ENCODE peak calls at places on chromosomes 11 and 22, in eight cellular contexts. One of them, this sample, is unnamed.
A peak's percentile ranks its signal among the peaks of the same experiment; 100 is the strongest.

GRCh38 chr22:25747245-25747944 is 5.4 kb downstream of the MYO18B start:
- DNase-seq in stomach: peak; percentile 74
- DNase-seq in K562: peak; percentile 76
- DNase-seq in HL-60: no peak
- DNase-seq in GM12891: no peak
- DNase-seq in upper lobe of left lung: no peak
- DNase-seq in prostate gland: no peak
- DNase-seq in transverse colon: peak; percentile 56
- DNase-seq in this sample: no peak

GRCh38 chr11:6570691-6571427 is 32.6 kb downstream of the RRP8 start:
- DNase-seq in stomach: no peak
- DNase-seq in K562: no peak
- DNase-seq in HL-60: no peak
- DNase-seq in GM12891: no peak
- DNase-seq in upper lobe of left lung: no peak
- DNase-seq in prostate gland: no peak
- DNase-seq in transverse colon: no peak
- DNase-seq in this sample: no peak

GRCh38 chr11:117837791-117838190 is 13.2 kb upstream of the FXYD2 start:
- DNase-seq in stomach: no peak
- DNase-seq in K562: no peak
- DNase-seq in HL-60: no peak
- DNase-seq in GM12891: no peak
- DNase-seq in upper lobe of left lung: peak; percentile 15
- DNase-seq in prostate gland: no peak
- DNase-seq in transverse colon: peak; percentile 5
- DNase-seq in this sample: no peak

GRCh38 chr11:67057410-67057757 is 737 bp downstream of the RHOD start:
- DNase-seq in stomach: no peak
- DNase-seq in K562: no peak
- DNase-seq in HL-60: no peak
- DNase-seq in GM12891: no peak
- DNase-seq in upper lobe of left lung: no peak
- DNase-seq in prostate gland: peak; percentile 21
- DNase-seq in transverse colon: no peak
- DNase-seq in this sample: no peak

GRCh38 chr22:39646614-39647210 is 76.2 kb downstream of the CACNA1I start:
- DNase-seq in stomach: no peak
- DNase-seq in K562: no peak
- DNase-seq in HL-60: no peak
- DNase-seq in GM12891: no peak
- DNase-seq in upper lobe of left lung: no peak
- DNase-seq in prostate gland: no peak
- DNase-seq in transverse colon: no peak
- DNase-seq in this sample: no peak

GRCh38 chr11:102983491-102983890 is 28.0 kb upstream of the MMP13 start:
- DNase-seq in stomach: no peak
- DNase-seq in K562: no peak
- DNase-seq in HL-60: no peak
- DNase-seq in GM12891: no peak
- DNase-seq in upper lobe of left lung: no peak
- DNase-seq in prostate gland: no peak
- DNase-seq in transverse colon: no peak
- DNase-seq in this sample: no peak

GRCh38 chr11:95968585-95968984 is 44.7 kb upstream of the MTMR2 start:
- DNase-seq in stomach: no peak
- DNase-seq in K562: no peak
- DNase-seq in HL-60: no peak
- DNase-seq in GM12891: no peak
- DNase-seq in upper lobe of left lung: no peak
- DNase-seq in prostate gland: no peak
- DNase-seq in transverse colon: no peak
- DNase-seq in this sample: no peak

GRCh38 chr22:27715078-27715477 is 86.5 kb downstream of the MN1 start:
- DNase-seq in stomach: no peak
- DNase-seq in K562: no peak
- DNase-seq in HL-60: no peak
- DNase-seq in GM12891: no peak
- DNase-seq in upper lobe of left lung: peak; percentile 36
- DNase-seq in prostate gland: no peak
- DNase-seq in transverse colon: no peak
- DNase-seq in this sample: no peak

GRCh38 chr11:112526699-112527410 is 266.2 kb upstream of the PLET1 start:
- DNase-seq in stomach: no peak
- DNase-seq in K562: no peak
- DNase-seq in HL-60: no peak
- DNase-seq in GM12891: no peak
- DNase-seq in upper lobe of left lung: no peak
- DNase-seq in prostate gland: no peak
- DNase-seq in transverse colon: no peak
- DNase-seq in this sample: no peak

GRCh38 chr11:118834428-118835028 is 43.6 kb upstream of the DDX6 start:
- DNase-seq in stomach: no peak
- DNase-seq in K562: no peak
- DNase-seq in HL-60: no peak
- DNase-seq in GM12891: no peak
- DNase-seq in upper lobe of left lung: peak; percentile 46
- DNase-seq in prostate gland: no peak
- DNase-seq in transverse colon: no peak
- DNase-seq in this sample: no peak

GRCh38 chr11:19560156-19560555 is 152.5 kb upstream of the NAV2 start:
- DNase-seq in stomach: no peak
- DNase-seq in K562: no peak
- DNase-seq in HL-60: no peak
- DNase-seq in GM12891: no peak
- DNase-seq in upper lobe of left lung: no peak
- DNase-seq in prostate gland: no peak
- DNase-seq in transverse colon: no peak
- DNase-seq in this sample: no peak

GRCh38 chr11:55956521-55956920 is 13.2 kb downstream of the OR10AG1 start:
- DNase-seq in stomach: no peak
- DNase-seq in K562: no peak
- DNase-seq in HL-60: no peak
- DNase-seq in GM12891: no peak
- DNase-seq in upper lobe of left lung: no peak
- DNase-seq in prostate gland: no peak
- DNase-seq in transverse colon: no peak
- DNase-seq in this sample: no peak

GRCh38 chr11:115384236-115384635 is 120.0 kb downstream of the CADM1 start:
- DNase-seq in stomach: no peak
- DNase-seq in K562: no peak
- DNase-seq in HL-60: no peak
- DNase-seq in GM12891: no peak
- DNase-seq in upper lobe of left lung: no peak
- DNase-seq in prostate gland: no peak
- DNase-seq in transverse colon: no peak
- DNase-seq in this sample: no peak

GRCh38 chr22:43343262-43343988 is at the start of gene SCUBE1:
- DNase-seq in stomach: peak; percentile 63
- DNase-seq in K562: peak; percentile 92
- DNase-seq in HL-60: peak; percentile 69
- DNase-seq in GM12891: peak; percentile 81
- DNase-seq in upper lobe of left lung: peak; percentile 55
- DNase-seq in prostate gland: peak; percentile 51
- DNase-seq in transverse colon: peak; percentile 52
- DNase-seq in this sample: no peak

GRCh38 chr11:10844364-10844763 is 13.5 kb downstream of the ZBED5 start:
- DNase-seq in stomach: no peak
- DNase-seq in K562: no peak
- DNase-seq in HL-60: no peak
- DNase-seq in GM12891: no peak
- DNase-seq in upper lobe of left lung: no peak
- DNase-seq in prostate gland: no peak
- DNase-seq in transverse colon: no peak
- DNase-seq in this sample: no peak

GRCh38 chr11:10847960-10848860 is 9.6 kb downstream of the ZBED5 start:
- DNase-seq in stomach: no peak
- DNase-seq in K562: no peak
- DNase-seq in HL-60: no peak
- DNase-seq in GM12891: no peak
- DNase-seq in upper lobe of left lung: no peak
- DNase-seq in prostate gland: no peak
- DNase-seq in transverse colon: no peak
- DNase-seq in this sample: no peak

GRCh38 chr11:10844816-10845215 is 13.0 kb downstream of the ZBED5 start:
- DNase-seq in stomach: no peak
- DNase-seq in K562: no peak
- DNase-seq in HL-60: no peak
- DNase-seq in GM12891: no peak
- DNase-seq in upper lobe of left lung: no peak
- DNase-seq in prostate gland: no peak
- DNase-seq in transverse colon: no peak
- DNase-seq in this sample: no peak

GRCh38 chr11:10846664-10847063 is 11.2 kb downstream of the ZBED5 start:
- DNase-seq in stomach: no peak
- DNase-seq in K562: no peak
- DNase-seq in HL-60: no peak
- DNase-seq in GM12891: no peak
- DNase-seq in upper lobe of left lung: no peak
- DNase-seq in prostate gland: no peak
- DNase-seq in transverse colon: no peak
- DNase-seq in this sample: no peak

GRCh38 chr11:10845589-10845988 is 12.3 kb downstream of the ZBED5 start:
- DNase-seq in stomach: no peak
- DNase-seq in K562: no peak
- DNase-seq in HL-60: no peak
- DNase-seq in GM12891: no peak
- DNase-seq in upper lobe of left lung: no peak
- DNase-seq in prostate gland: no peak
- DNase-seq in transverse colon: no peak
- DNase-seq in this sample: no peak
- TF ChIP-seq POLR2AphosphoS5 in stomach: no peak
- TF ChIP-seq POLR2AphosphoS5 in K562: no peak
- TF ChIP-seq POLR2AphosphoS5 in HL-60: no peak
- TF ChIP-seq POLR2AphosphoS5 in GM12891: no peak
- TF ChIP-seq POLR2AphosphoS5 in upper lobe of left lung: no peak
- TF ChIP-seq POLR2AphosphoS5 in prostate gland: no peak
- TF ChIP-seq POLR2AphosphoS5 in transverse colon: no peak
- TF ChIP-seq POLR2AphosphoS5 in this sample: no peak

DNA sequence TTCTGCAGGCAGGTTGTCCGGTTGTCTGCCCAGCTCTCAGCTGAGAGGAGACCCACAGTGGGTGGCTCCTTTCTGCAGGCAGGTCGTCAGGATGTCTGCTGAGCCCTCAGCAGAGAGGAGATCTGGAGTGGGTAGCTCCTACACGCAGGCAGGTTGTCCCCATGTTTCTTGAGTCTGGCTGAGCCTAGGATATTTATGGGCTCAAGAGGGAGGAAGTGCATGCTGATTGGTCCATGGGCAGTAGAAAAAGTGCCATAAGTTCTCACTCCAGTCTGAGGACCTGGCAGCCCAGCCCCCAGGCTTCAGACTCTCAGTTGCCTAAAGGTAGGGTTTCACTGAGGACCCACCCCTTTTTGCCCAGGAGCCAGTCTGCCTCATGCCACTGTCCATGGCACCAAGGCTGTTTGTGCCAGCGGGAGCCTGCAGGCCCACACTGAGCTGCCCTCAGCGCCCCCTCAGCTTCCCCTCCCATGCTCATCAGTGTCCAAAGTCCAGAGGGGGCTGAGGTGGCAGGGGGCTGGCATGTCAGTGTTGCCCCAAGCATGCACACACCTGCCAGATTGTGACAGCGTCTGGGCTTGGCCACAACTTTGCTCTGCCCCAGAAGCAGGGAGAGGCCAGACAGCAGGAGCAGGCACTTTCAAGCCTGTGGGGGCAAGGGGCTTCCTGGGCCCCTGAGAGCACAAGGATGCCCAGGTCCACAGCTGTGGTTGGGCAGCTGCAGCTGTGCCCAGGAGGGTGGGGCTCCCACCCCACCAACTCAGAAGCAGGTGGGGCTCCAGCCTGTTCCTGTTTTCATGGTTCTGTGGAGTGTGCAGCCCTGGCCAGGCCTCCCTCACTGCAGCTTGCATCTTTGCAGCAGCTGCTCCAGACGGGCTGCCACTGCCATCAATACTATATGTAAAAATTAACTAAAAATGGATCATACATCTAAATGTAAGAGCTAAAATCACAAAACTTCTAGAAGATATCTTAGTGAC is 3.8 kb upstream of the RNF141 start:
- DNase-seq in stomach: no peak
- DNase-seq in K562: no peak
- DNase-seq in HL-60: peak; percentile 37
- DNase-seq in GM12891: no peak
- DNase-seq in upper lobe of left lung: no peak
- DNase-seq in prostate gland: no peak
- DNase-seq in transverse colon: no peak
- DNase-seq in this sample: no peak
- TF ChIP-seq POLR2AphosphoS5 in stomach: no peak
- TF ChIP-seq POLR2AphosphoS5 in K562: no peak
- TF ChIP-seq POLR2AphosphoS5 in HL-60: peak; percentile 97
- TF ChIP-seq POLR2AphosphoS5 in GM12891: no peak
- TF ChIP-seq POLR2AphosphoS5 in upper lobe of left lung: no peak
- TF ChIP-seq POLR2AphosphoS5 in prostate gland: no peak
- TF ChIP-seq POLR2AphosphoS5 in transverse colon: no peak
- TF ChIP-seq POLR2AphosphoS5 in this sample: no peak

GRCh38 chr11:44727373-44728084 is 767 bp downstream of the TSPAN18 start:
- DNase-seq in stomach: peak; percentile 77
- DNase-seq in K562: peak; percentile 85
- DNase-seq in HL-60: peak; percentile 32
- DNase-seq in GM12891: peak; percentile 90
- DNase-seq in upper lobe of left lung: peak; percentile 76
- DNase-seq in prostate gland: peak; percentile 56
- DNase-seq in transverse colon: peak; percentile 78
- DNase-seq in this sample: no peak
- TF ChIP-seq POLR2AphosphoS5 in stomach: no peak
- TF ChIP-seq POLR2AphosphoS5 in K562: no peak
- TF ChIP-seq POLR2AphosphoS5 in HL-60: no peak
- TF ChIP-seq POLR2AphosphoS5 in GM12891: no peak
- TF ChIP-seq POLR2AphosphoS5 in upper lobe of left lung: no peak
- TF ChIP-seq POLR2AphosphoS5 in prostate gland: peak; percentile 28
- TF ChIP-seq POLR2AphosphoS5 in transverse colon: peak; percentile 38
- TF ChIP-seq POLR2AphosphoS5 in this sample: peak; percentile 61

GRCh38 chr22:45475876-45476514 is 26.7 kb upstream of the FBLN1 start:
- DNase-seq in stomach: no peak
- DNase-seq in K562: no peak
- DNase-seq in HL-60: no peak
- DNase-seq in GM12891: no peak
- DNase-seq in upper lobe of left lung: no peak
- DNase-seq in prostate gland: no peak
- DNase-seq in transverse colon: no peak
- DNase-seq in this sample: no peak

GRCh38 chr22:45472426-45472825 is 30.3 kb upstream of the FBLN1 start:
- DNase-seq in stomach: no peak
- DNase-seq in K562: no peak
- DNase-seq in HL-60: no peak
- DNase-seq in GM12891: no peak
- DNase-seq in upper lobe of left lung: no peak
- DNase-seq in prostate gland: no peak
- DNase-seq in transverse colon: no peak
- DNase-seq in this sample: no peak

GRCh38 chr22:45470871-45471270 is 31.8 kb upstream of the FBLN1 start:
- DNase-seq in stomach: no peak
- DNase-seq in K562: no peak
- DNase-seq in HL-60: no peak
- DNase-seq in GM12891: no peak
- DNase-seq in upper lobe of left lung: no peak
- DNase-seq in prostate gland: no peak
- DNase-seq in transverse colon: no peak
- DNase-seq in this sample: no peak

GRCh38 chr22:45475063-45475747 is 27.5 kb upstream of the FBLN1 start:
- DNase-seq in stomach: no peak
- DNase-seq in K562: no peak
- DNase-seq in HL-60: no peak
- DNase-seq in GM12891: no peak
- DNase-seq in upper lobe of left lung: no peak
- DNase-seq in prostate gland: no peak
- DNase-seq in transverse colon: no peak
- DNase-seq in this sample: no peak

GRCh38 chr22:45473626-45474237 is 29.0 kb upstream of the FBLN1 start:
- DNase-seq in stomach: no peak
- DNase-seq in K562: no peak
- DNase-seq in HL-60: no peak
- DNase-seq in GM12891: no peak
- DNase-seq in upper lobe of left lung: no peak
- DNase-seq in prostate gland: no peak
- DNase-seq in transverse colon: no peak
- DNase-seq in this sample: no peak
- TF ChIP-seq POLR2AphosphoS5 in stomach: no peak
- TF ChIP-seq POLR2AphosphoS5 in K562: no peak
- TF ChIP-seq POLR2AphosphoS5 in HL-60: no peak
- TF ChIP-seq POLR2AphosphoS5 in GM12891: no peak
- TF ChIP-seq POLR2AphosphoS5 in upper lobe of left lung: no peak
- TF ChIP-seq POLR2AphosphoS5 in prostate gland: no peak
- TF ChIP-seq POLR2AphosphoS5 in transverse colon: no peak
- TF ChIP-seq POLR2AphosphoS5 in this sample: no peak

This sample was measured in esophagus muscularis mucosa.